ENCODE peak calls at places on chromosome 13, in four cellular contexts. A, E, K and M are unnamed samples.

GRCh38 chr13:106588367-106588766 is 20.4 kb upstream of the ARGLU1 start:
- DNase-seq in A (no peak), K (peak), E (no peak), M (no peak)

GRCh38 chr13:113350938-113351335 is 13.0 kb downstream of the GRTP1 start:
- DNase-seq in E (no peak), K (no peak), A (no peak), M (no peak)

GRCh38 chr13:44627441-44627840 is 51.3 kb upstream of the TSC22D1 start:
- DNase-seq in K (no peak), E (peak), A (no peak), M (no peak)

GRCh38 chr13:23637813-23638212 is 67.6 kb downstream of the TNFRSF19 start:
- DNase-seq in A (no peak), E (no peak), K (no peak), M (peak)

GRCh38 chr13:95181586-95181985 is 119.7 kb downstream of the ABCC4 start:
- DNase-seq in E (no peak), A (no peak), K (no peak), M (no peak)

GRCh38 chr13:52411629-52412028 is 5.7 kb upstream of the THSD1 start:
- DNase-seq in A (no peak), K (no peak), E (peak), M (no peak)

GRCh38 chr13:28794370-28794769 is 25.8 kb upstream of the MTUS2 start:
- DNase-seq in E (no peak), K (no peak), A (no peak), M (no peak)

GRCh38 chr13:50644081-50644871 is 199.2 kb downstream of the DLEU7 start:
- DNase-seq in A (no peak), E (no peak), K (no peak), M (no peak)